ENCODE peak calls at places on chromosomes 3 and 15, in six cellular contexts. E, P, S, J, N and W are unnamed samples. For H3K4me1, the result is how much of the 10 kb centered on the place peaks cover.

GRCh38 chr15:52406601-52407000 is 111.0 kb upstream of the MYO5C start:
- DNase-seq in E (no peak), P (no peak), S (no peak), J (no peak), N (no peak), W (no peak)

GRCh38 chr3:178419078-178419477 is 117.2 kb upstream of the KCNMB2 start:
- DNase-seq in E (no peak), P (no peak), S (peak), J (no peak), N (no peak), W (no peak)

GRCh38 chr15:42057744-42058646 is 36.4 kb downstream of the PLA2G4D start:
- DNase-seq in E (no peak), P (no peak), S (no peak), J (no peak), N (no peak), W (no peak)

GRCh38 chr3:197006446-197006845 is 23.2 kb downstream of the MELTF start:
- DNase-seq in E (no peak), P (no peak), S (no peak), J (no peak), N (peak), W (no peak)

GRCh38 chr3:171375704-171376103 is 84.5 kb downstream of the TNIK start:
- DNase-seq in E (no peak), P (no peak), S (no peak), J (no peak), N (no peak), W (no peak)

GRCh38 chr3:171977426-171977825 is 62.0 kb upstream of the FNDC3B start:
- DNase-seq in E (no peak), P (no peak), S (no peak), J (no peak), N (no peak), W (no peak)

GRCh38 chr3:16448691-16449090 is 64.8 kb downstream of the RFTN1 start:
- DNase-seq in E (peak), P (peak), S (peak), J (no peak), N (peak), W (no peak)

GRCh38 chr15:39852237-39852636 is 67.8 kb downstream of the GPR176 start:
- DNase-seq in E (no peak), P (no peak), S (peak), J (no peak), N (no peak), W (no peak)

GRCh38 chr3:56890448-56891083 is 88.8 kb upstream of the ARHGEF3 start:
- DNase-seq in E (no peak), P (no peak), S (no peak), J (no peak), N (no peak), W (peak)

GRCh38 chr3:183477801-183478456 is 49.5 kb upstream of the MCF2L2 start:
- DNase-seq in E (no peak), P (no peak), S (no peak), J (no peak), N (no peak), W (peak)

GRCh38 chr3:108006077-108006675 is 84.7 kb downstream of the CD47 start:
- DNase-seq in E (peak), P (peak), S (no peak), J (no peak), N (peak), W (peak)

GRCh38 chr3:27666277-27666676 is 55.8 kb downstream of the EOMES start:
- DNase-seq in E (no peak), P (no peak), S (no peak), J (peak), N (no peak), W (no peak)

GRCh38 chr3:17087509-17087908 is 202.8 kb downstream of the PLCL2 start:
- DNase-seq in E (no peak), P (no peak), S (no peak), J (no peak), N (no peak), W (no peak)

GRCh38 chr15:73345658-73346057 is 23.1 kb downstream of the HCN4 start:
- DNase-seq in E (no peak), P (no peak), S (no peak), J (no peak), N (no peak), W (no peak)

GRCh38 chr15:56582785-56583184 is 117.8 kb upstream of the MNS1 start:
- DNase-seq in E (no peak), P (no peak), S (peak), J (no peak), N (no peak), W (no peak)

GRCh38 chr3:99499235-99499798 is 139.1 kb upstream of the COL8A1 start:
- DNase-seq in E (no peak), P (peak), S (peak), J (no peak), N (no peak), W (peak)

GRCh38 chr3:179896507-179896906 is 140.2 kb downstream of the PEX5L start:
- DNase-seq in E (no peak), P (no peak), S (no peak), J (no peak), N (no peak), W (no peak)

GRCh38 chr3:106552401-106553043 is 683.7 kb upstream of the CBLB start:
- DNase-seq in E (no peak), P (no peak), S (no peak), J (no peak), N (no peak), W (no peak)

GRCh38 chr3:187925326-187925725 is 180.1 kb upstream of the BCL6 start:
- DNase-seq in E (no peak), P (no peak), S (no peak), J (no peak), N (no peak), W (no peak)

GRCh38 chr15:59741274-59741906 is 52.3 kb upstream of the BNIP2 start:
- DNase-seq in E (no peak), P (peak), S (no peak), J (peak), N (no peak), W (peak)

GRCh38 chr3:159941043-159941994 is 47.3 kb upstream of the IL12A start:
- DNase-seq in E (no peak), P (no peak), S (peak), J (no peak), N (no peak), W (no peak)

GRCh38 chr15:67826717-67827560 is 1.6 kb downstream of the SKOR1 start:
- DNase-seq in E (no peak), P (no peak), S (no peak), J (no peak), N (no peak), W (no peak)

GRCh38 chr3:175005881-175006280 is 146.7 kb downstream of the NAALADL2 start:
- DNase-seq in E (no peak), P (no peak), S (no peak), J (no peak), N (no peak), W (no peak)

GRCh38 chr3:178485756-178486155 is 50.5 kb upstream of the KCNMB2 start:
- DNase-seq in E (no peak), P (no peak), S (peak), J (no peak), N (no peak), W (no peak)

GRCh38 chr15:96160269-96160668 is 170.2 kb upstream of the NR2F2 start:
- DNase-seq in E (peak), P (no peak), S (peak), J (no peak), N (no peak), W (no peak)

GRCh38 chr3:150068440-150069157 is 97.9 kb upstream of the PFN2 start:
- DNase-seq in E (no peak), P (no peak), S (no peak), J (no peak), N (no peak), W (no peak)

GRCh38 chr15:94185547-94186236 is 45.7 kb upstream of the MCTP2 start:
- DNase-seq in E (no peak), P (no peak), S (no peak), J (no peak), N (no peak), W (no peak)

GRCh38 chr3:79016587-79017380 is 751.0 kb downstream of the ROBO1 start:
- DNase-seq in E (no peak), P (no peak), S (peak), J (no peak), N (no peak), W (no peak)

GRCh38 chr3:186208328-186208989 is 99.6 kb upstream of the ETV5 start:
- DNase-seq in E (no peak), P (peak), S (no peak), J (no peak), N (no peak), W (no peak)

GRCh38 chr3:128971421-128971820 is 22.5 kb downstream of the CFAP92 start:
- DNase-seq in E (peak), P (no peak), S (peak), J (no peak), N (no peak), W (no peak)

GRCh38 chr15:63250312-63250965 is 27.0 kb upstream of the APH1B start:
- DNase-seq in E (no peak), P (no peak), S (peak), J (no peak), N (no peak), W (no peak)

GRCh38 chr3:63228677-63229076 is 49.4 kb upstream of the SYNPR start:
- DNase-seq in E (no peak), P (peak), S (peak), J (peak), N (no peak), W (peak)

GRCh38 chr3:123739754-123740153 is 144.4 kb downstream of the MYLK start:
- DNase-seq in E (no peak), P (no peak), S (peak), J (no peak), N (no peak), W (no peak)

DNA sequence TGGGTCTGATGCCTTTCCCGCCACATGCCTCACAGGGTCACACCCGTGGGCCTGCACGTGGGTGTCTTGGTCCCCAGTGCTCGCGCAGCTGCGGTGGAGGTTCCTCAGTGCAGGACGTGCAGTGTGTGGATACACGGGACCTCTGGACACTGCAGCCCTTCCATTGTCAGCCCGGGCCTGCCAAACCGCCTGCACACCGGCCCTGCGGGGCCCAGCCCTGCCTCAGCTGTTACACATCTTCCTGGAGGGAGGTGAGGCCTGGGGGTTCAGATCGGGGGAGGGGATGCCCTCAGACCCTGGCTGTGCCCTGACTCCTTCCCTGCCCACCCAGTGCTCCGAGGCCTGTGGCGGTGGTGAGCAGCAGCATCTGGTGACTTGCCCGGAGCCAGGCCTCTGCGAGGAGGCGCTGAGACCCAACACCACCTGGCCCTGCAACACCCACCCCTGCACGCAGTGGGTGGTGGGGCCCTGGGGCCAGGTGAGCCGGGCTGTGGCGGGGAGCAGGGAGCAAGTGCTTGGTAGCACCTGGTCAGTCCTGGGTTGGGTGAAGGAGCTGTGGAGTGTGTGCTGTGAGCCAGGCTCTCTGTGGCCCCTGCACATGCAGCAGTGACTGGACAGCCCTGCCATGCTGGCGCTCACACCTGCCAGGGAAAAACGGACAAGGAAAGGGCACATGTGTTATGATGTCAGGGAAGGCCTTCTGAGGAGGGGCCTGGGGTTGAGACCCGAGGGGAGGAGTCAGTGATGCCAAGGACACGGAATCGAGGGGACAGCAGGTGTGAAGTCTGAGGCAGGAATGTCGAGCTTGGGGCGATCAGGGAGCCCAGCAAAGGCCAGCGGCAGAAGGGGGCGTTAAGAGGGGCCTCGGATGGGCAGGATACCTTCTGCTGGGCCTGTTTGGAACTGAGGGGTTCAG is 88.9 kb downstream of the TBC1D2B start:
- DNase-seq in E (no peak), P (no peak), S (no peak), J (no peak), N (peak), W (no peak)
- H3K4me1 ChIP-seq in E (under half), P (under half), S (under half), J (under half), N (under half), W (under half)

GRCh38 chr3:66487475-66487874 is 13.3 kb downstream of the LRIG1 start:
- DNase-seq in E (no peak), P (no peak), S (peak), J (no peak), N (no peak), W (no peak)
- H3K4me1 ChIP-seq in E (half or more), P (half or more), S (under half), J (under half), N (half or more), W (under half)

DNA sequence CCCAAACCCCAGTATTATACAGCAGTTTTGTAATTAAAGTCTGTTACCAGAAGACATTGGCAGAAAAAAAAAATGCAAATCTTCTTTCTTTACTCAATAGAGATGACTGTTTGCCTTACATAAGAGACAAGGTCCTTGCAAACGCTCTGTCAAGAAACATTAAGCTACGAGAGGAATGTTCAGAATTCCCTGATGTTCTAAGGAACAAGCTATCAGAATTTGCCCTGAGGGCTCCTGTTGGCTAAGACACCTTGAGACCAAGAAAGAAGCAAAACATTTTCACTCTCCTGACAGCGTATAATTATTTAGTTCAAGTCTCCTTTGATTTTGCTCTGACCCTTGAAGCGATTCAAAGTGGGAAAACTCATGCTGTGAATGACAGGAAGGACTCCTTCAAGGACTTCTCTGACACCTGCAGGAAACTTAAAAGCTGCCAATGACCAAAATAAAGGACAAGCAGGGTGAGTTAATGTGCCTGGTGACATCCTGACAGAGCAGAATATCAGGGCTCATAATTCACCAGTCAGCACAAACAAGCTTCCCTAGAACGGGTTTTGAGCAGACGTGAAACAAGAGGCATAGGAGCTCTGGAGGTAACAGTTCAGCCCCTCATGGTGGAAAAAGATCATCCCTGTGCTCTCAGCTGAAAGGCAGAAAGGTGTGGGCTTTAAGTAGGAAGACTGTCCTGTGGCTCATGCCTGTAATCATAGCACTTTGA is 2.5 kb downstream of the SCAMP2 start:
- DNase-seq in E (no peak), P (no peak), S (no peak), J (no peak), N (no peak), W (no peak)
- H3K4me1 ChIP-seq in E (half or more), P (under half), S (under half), J (under half), N (half or more), W (under half)

DNA sequence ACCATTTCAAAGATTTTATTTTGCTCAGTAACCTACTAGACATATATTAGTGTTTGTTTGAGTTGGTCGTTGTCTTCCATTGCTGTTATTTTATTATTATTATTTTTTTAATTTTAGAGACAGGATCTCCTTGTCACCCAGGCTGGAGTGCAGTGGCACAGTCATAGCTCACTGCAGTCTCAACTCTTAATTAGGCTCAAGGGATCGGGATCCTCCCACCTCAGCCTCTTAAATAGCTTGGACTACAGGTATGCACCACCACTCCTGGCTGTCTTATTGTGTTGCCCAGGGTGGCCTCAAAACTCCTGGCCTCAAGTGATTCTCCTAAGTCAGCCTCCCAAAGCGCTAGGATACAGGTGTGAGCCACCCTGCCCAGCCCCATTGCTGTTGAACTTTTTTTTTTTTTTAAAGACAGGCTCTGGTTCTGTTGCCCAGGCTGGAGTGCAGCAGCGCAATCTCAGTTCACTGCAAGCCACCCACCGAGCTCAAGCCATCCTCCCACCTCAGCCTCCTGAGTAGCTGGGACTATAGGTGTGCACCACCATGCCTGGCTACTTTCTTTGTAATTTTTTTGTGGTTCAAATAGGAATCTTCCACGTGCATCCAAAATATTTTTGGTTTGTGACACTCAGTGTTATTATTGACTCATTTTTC is 18.2 kb downstream of the SETD5 start:
- DNase-seq in E (no peak), P (no peak), S (no peak), J (no peak), N (no peak), W (no peak)
- H3K4me1 ChIP-seq in E (half or more), P (under half), S (under half), J (under half), N (under half), W (under half)

DNA sequence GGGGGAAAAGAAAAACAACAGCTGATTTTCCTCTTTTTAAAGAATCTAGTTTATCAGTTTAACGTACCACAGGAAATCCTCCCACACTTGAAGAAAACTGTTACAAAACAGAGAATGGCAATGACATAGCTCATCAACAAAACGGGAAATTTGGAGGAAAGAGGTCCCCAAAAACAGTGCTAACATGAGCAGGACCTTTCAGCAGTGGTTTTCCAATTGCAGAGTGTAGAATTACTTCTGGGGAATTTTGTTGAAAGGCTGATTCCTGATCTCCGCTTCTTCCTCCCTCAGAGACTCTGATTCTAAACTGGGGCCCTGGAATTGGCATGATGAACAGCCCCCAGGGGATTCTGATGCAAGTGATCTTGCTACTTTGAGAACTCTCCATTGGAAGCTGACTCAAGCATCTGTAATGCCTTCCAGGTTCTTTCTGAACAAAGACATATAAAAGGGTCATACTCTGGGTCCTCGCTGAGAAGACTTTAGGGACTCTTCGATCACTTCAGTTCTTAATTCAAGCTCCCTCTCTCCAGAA is 442.7 kb upstream of the PROK2 start:
- DNase-seq in E (no peak), P (no peak), S (no peak), J (no peak), N (no peak), W (no peak)
- H3K4me1 ChIP-seq in E (under half), P (under half), S (under half), J (under half), N (under half), W (under half)